ENCODE peak calls at places on chromosomes 13 and 19, in nine cellular contexts. Z is A549, M is AG04450, T is astrocyte of the spinal cord, W is cardiac muscle cell, N is neural progenitor cell, J is ascending aorta, S is BJ, I is uterus. D is an unnamed sample.

GRCh38 chr13:102310691-102311432 is 91.0 kb downstream of the FGF14 start:
- DNase-seq in T (no peak), S (no peak), M (no peak), W (no peak), Z (no peak), I (peak), J (no peak), N (no peak), D (no peak)

GRCh38 chr19:47742636-47743035 is 2.7 kb upstream of the NOP53 start:
- DNase-seq in N (peak), J (no peak), Z (no peak), T (peak), S (no peak), W (peak), M (no peak), I (peak), D (no peak)

GRCh38 chr13:38262211-38262610 is 87.4 kb upstream of the UFM1 start:
- DNase-seq in M (no peak), T (peak), N (no peak), W (peak), Z (no peak), I (no peak), S (no peak), J (no peak), D (no peak)

GRCh38 chr13:20301391-20302071 is 69.4 kb upstream of the GJB6 start:
- DNase-seq in J (no peak), M (no peak), N (peak), Z (no peak), S (no peak), I (no peak), W (peak), T (no peak), D (no peak)

GRCh38 chr13:50829896-50830295 is 13.6 kb downstream of the DLEU7 start:
- DNase-seq in S (no peak), T (no peak), J (no peak), N (no peak), I (no peak), M (no peak), Z (no peak), W (peak), D (no peak)

GRCh38 chr19:3618144-3618810 is 8.3 kb downstream of the CACTIN start:
- DNase-seq in T (peak), J (peak), I (peak), M (peak), Z (no peak), N (peak), S (no peak), W (peak), D (no peak)

GRCh38 chr13:19059016-19059780 is 122.4 kb downstream of the TUBA3C start:
- DNase-seq in N (no peak), I (no peak), W (no peak), T (no peak), S (no peak), M (no peak), Z (no peak), J (no peak), D (no peak)

GRCh38 chr13:70203661-70204229 is 95.5 kb upstream of the KLHL1 start:
- DNase-seq in I (no peak), W (no peak), Z (no peak), J (no peak), M (no peak), T (peak), N (peak), S (no peak), D (no peak)

GRCh38 chr13:80921556-80921955 is 580.6 kb upstream of the SPRY2 start:
- DNase-seq in J (no peak), S (no peak), M (no peak), Z (no peak), I (no peak), N (no peak), W (peak), T (peak), D (no peak)

GRCh38 chr19:6521718-6522646 is 8.8 kb upstream of the TNFSF9 start:
- DNase-seq in N (no peak), M (no peak), J (no peak), S (no peak), Z (no peak), T (no peak), I (no peak), W (peak), D (peak)

GRCh38 chr19:51689751-51690358 is 3.3 kb upstream of the SPACA6 start:
- DNase-seq in M (no peak), W (peak), S (no peak), N (peak), J (peak), I (peak), T (peak), Z (peak), D (no peak)
- H3K4me3 ChIP-seq in M (peak), W (peak), S (peak), N (peak), J (peak), I (peak), T (peak), Z (peak), D (no peak)

DNA sequence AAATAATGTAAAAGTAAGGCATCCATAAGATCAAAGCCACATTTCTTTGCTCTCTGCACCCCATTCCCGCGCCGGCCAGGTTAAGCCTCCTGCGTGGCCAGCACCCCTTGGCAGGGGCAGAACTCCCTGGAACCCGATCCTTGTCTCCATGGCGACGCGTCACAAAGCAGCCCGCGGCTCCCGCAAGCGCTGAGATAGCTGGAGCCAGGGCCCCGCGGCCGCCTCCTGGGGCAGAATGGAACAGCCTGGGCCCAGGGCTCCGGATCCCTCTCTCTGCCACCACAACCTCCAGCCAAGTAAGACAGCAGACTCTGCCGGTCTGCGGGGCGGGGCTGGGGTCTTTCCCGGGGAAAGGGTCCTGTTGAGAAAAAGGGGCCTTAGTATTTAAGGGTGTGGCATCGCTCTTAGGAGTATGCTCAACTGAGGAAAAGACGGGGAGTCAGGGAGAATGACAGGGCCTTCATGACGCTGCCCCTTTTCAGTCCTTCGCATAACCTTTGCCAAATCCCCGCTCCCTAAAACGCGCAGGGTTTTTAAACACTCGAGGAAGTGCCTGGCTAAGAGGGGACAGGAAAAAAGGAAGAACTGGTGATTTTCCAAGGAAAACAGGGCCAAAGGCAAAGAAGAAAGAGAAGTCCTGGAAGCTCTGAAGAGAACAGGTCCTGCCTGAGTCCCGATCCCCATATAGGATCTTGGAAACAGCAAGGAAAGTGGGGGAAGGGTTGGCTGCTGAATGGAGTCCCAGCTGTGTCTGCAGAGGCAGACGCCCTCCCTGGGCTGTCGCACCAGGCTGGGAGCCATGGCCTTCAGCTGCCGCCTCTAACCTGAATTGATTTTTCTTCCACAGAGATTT is at the start of gene TEX26:
- DNase-seq in S (no peak), T (peak), I (no peak), J (no peak), W (peak), Z (no peak), N (peak), M (no peak), D (no peak)
- TF ChIP-seq CTCF in S (no peak), T (peak), I (no peak), J (peak), W (peak), Z (no peak), N (peak), M (peak), D (no peak)

GRCh38 chr19:40596608-40597328 is 4.4 kb upstream of the LTBP4 start:
- DNase-seq in N (peak), I (peak), Z (peak), S (no peak), T (peak), J (peak), M (no peak), W (peak), D (no peak)

GRCh38 chr19:40598918-40599307 is 2.3 kb upstream of the LTBP4 start:
- DNase-seq in M (no peak), I (no peak), Z (no peak), T (no peak), S (no peak), J (no peak), W (no peak), N (no peak), D (no peak)

GRCh38 chr19:40599331-40600085 is 1.7 kb upstream of the LTBP4 start:
- DNase-seq in S (no peak), W (no peak), N (peak), Z (no peak), J (no peak), I (peak), M (no peak), T (no peak), D (no peak)

GRCh38 chr19:40598121-40598917 is 2.9 kb upstream of the LTBP4 start:
- DNase-seq in M (peak), W (peak), I (peak), N (peak), J (peak), Z (peak), T (peak), S (no peak), D (no peak)

GRCh38 chr19:40597329-40597838 is 3.8 kb upstream of the LTBP4 start:
- DNase-seq in I (no peak), Z (no peak), W (no peak), J (no peak), S (no peak), T (no peak), M (no peak), N (no peak), D (no peak)
- H3K4me3 ChIP-seq in I (no peak), Z (peak), W (peak), J (peak), S (peak), T (peak), M (peak), N (peak), D (no peak)

GRCh38 chr19:57746580-57747471 is at the start of gene ZNF776:
- DNase-seq in W (peak), S (peak), M (peak), J (peak), N (peak), T (peak), Z (peak), I (peak), D (peak)
- TF ChIP-seq CTCF in W (no peak), S (no peak), M (no peak), J (no peak), N (no peak), T (no peak), Z (no peak), I (no peak), D (peak)

DNA sequence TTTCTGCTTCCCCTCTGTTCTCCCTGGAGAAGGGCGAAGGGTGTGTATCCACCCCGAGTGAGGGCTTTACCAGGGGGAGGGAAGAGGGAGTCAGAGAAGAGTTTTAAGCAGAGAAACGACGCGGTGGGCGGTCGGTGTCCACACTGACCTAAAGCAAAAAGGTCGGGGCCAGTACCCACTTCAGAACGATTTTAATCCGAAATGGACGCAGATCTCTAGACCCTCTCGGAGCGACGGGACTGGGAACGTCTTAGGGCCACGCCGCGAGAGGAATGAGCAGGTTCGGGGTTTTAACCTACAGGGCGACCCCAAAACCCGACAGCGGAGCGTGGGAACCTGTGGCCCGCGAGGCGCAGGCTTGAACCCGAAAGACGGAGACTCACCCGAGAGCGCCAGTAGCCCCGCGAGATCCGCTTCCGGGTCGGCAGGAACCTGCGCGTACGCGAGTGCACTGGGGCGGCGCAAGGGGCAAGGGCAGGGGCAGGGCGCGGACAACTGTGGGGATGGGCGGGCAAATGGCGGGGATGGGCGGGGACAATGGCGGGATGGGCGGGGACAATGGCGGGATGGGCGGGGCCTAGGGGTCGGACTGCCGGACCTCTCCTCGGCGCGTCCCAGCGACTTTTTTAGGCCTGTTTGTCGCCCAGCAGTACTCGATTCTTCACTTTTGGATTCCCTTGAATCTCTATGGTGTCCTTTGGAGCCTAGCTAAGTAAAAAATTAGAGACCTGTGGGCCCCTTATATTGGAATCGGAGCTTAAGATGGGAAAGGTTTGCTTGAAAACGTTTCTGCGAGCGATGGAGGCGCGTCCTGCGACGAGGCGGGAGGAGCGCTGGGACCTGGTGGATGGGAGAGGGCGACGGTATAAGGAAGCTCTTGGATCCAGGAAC is at the start of gene ZNF677:
- DNase-seq in W (peak), S (peak), J (peak), I (peak), T (peak), Z (no peak), M (peak), N (peak), D (no peak)
- H3K4me3 ChIP-seq in W (peak), S (peak), J (peak), I (peak), T (peak), Z (no peak), M (peak), N (peak), D (no peak)

DNA sequence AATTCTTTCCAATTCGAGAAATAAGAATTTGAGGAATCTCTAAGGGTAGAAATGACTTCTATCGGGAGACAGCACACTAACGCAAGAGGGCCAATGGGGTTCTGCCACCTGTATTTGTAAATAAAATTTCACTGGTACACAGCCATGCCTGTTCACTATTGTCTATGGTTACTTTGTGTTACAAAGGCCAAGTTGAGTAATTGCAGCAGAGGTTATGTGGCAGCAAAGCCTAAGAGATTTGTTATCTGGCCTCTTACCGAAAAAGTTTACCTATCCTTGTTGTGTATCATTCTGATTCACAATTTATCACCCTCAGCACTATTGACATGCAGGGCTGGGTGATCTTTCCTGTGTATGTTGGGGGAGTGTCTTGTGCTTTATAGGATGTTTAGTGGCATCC is 278.0 kb downstream of the KLF5 start:
- DNase-seq in M (no peak), J (no peak), T (no peak), N (no peak), Z (no peak), S (no peak), W (no peak), I (no peak), D (no peak)
- TF ChIP-seq CTCF in M (no peak), J (no peak), T (no peak), N (no peak), Z (no peak), S (no peak), W (no peak), I (no peak), D (no peak)

GRCh38 chr13:33676045-33676699 is 141.8 kb upstream of the RFC3 start:
- DNase-seq in M (no peak), Z (no peak), I (no peak), T (peak), J (no peak), S (no peak), N (no peak), W (peak), D (no peak)
- H3K4me3 ChIP-seq in M (peak), Z (peak), I (peak), T (peak), J (peak), S (peak), N (no peak), W (no peak), D (peak)

GRCh38 chr19:32206065-32206464 is 139.3 kb upstream of the ZNF507 start:
- DNase-seq in I (no peak), T (no peak), Z (no peak), S (no peak), W (no peak), M (no peak), J (no peak), N (no peak), D (no peak)
- TF ChIP-seq CTCF in I (no peak), T (no peak), Z (no peak), S (no peak), W (no peak), M (no peak), J (no peak), N (no peak), D (no peak)

GRCh38 chr19:35508129-35508528 is 5.3 kb downstream of the DMKN start:
- DNase-seq in S (no peak), W (no peak), I (no peak), Z (no peak), M (no peak), T (no peak), J (no peak), N (no peak), D (no peak)
- H3K4me3 ChIP-seq in S (no peak), W (no peak), I (no peak), Z (no peak), M (no peak), T (no peak), J (no peak), N (peak), D (no peak)